ENCODE peak calls at places on chromosome 21, in five cellular contexts. One of them, this sample, is unnamed.

GRCh38 chr21:26939532-26940181 is 27.2 kb downstream of the ADAMTS5 start:
- DNase-seq in Jurkat, Clone E6-1: no peak
- DNase-seq in EL: peak; percentile 40
- DNase-seq in T follicular helper cell: no peak
- DNase-seq in Right ventricle myocardium inferior: no peak
- DNase-seq in this sample: peak; percentile 33

GRCh38 chr21:26795866-26796329 is 49.3 kb downstream of the ADAMTS1 start:
- DNase-seq in Jurkat, Clone E6-1: no peak
- DNase-seq in EL: peak; percentile 92
- DNase-seq in T follicular helper cell: no peak
- DNase-seq in Right ventricle myocardium inferior: no peak
- DNase-seq in this sample: peak; percentile 42

GRCh38 chr21:44800971-44801467 is 601 bp downstream of the UBE2G2 start:
- DNase-seq in Jurkat, Clone E6-1: peak; percentile 46
- DNase-seq in EL: peak; percentile 41
- DNase-seq in T follicular helper cell: no peak
- DNase-seq in Right ventricle myocardium inferior: no peak
- DNase-seq in this sample: no peak

GRCh38 chr21:22343721-22344120 is 1345.5 kb downstream of the NCAM2 start:
- DNase-seq in Jurkat, Clone E6-1: no peak
- DNase-seq in EL: no peak
- DNase-seq in T follicular helper cell: no peak
- DNase-seq in Right ventricle myocardium inferior: no peak
- DNase-seq in this sample: no peak

GRCh38 chr21:39153842-39154241 is 29.4 kb downstream of the PSMG1 start:
- DNase-seq in Jurkat, Clone E6-1: no peak
- DNase-seq in EL: no peak
- DNase-seq in T follicular helper cell: no peak
- DNase-seq in Right ventricle myocardium inferior: no peak
- DNase-seq in this sample: no peak

GRCh38 chr21:37459575-37459974 is 93.0 kb downstream of the DYRK1A start:
- DNase-seq in Jurkat, Clone E6-1: no peak
- DNase-seq in EL: peak; percentile 75
- DNase-seq in T follicular helper cell: no peak
- DNase-seq in Right ventricle myocardium inferior: no peak
- DNase-seq in this sample: no peak

GRCh38 chr21:36551731-36552457 is 72.0 kb upstream of the CLDN14 start:
- DNase-seq in Jurkat, Clone E6-1: no peak
- DNase-seq in EL: peak; percentile 73
- DNase-seq in T follicular helper cell: no peak
- DNase-seq in Right ventricle myocardium inferior: no peak
- DNase-seq in this sample: no peak

GRCh38 chr21:27677547-27677946 is 710.7 kb upstream of the ADAMTS5 start:
- DNase-seq in Jurkat, Clone E6-1: no peak
- DNase-seq in EL: peak; percentile 41
- DNase-seq in T follicular helper cell: no peak
- DNase-seq in Right ventricle myocardium inferior: no peak
- DNase-seq in this sample: no peak

GRCh38 chr21:25983745-25984144 is 186.8 kb downstream of the APP start:
- DNase-seq in Jurkat, Clone E6-1: no peak
- DNase-seq in EL: no peak
- DNase-seq in T follicular helper cell: no peak
- DNase-seq in Right ventricle myocardium inferior: no peak
- DNase-seq in this sample: no peak

GRCh38 chr21:43803558-43804300 is 14.4 kb downstream of the RRP1 start:
- DNase-seq in Jurkat, Clone E6-1: no peak
- DNase-seq in EL: no peak
- DNase-seq in T follicular helper cell: no peak
- DNase-seq in Right ventricle myocardium inferior: peak; percentile 69
- DNase-seq in this sample: no peak

GRCh38 chr21:44443291-44443890 is 11.9 kb upstream of the LRRC3 start:
- DNase-seq in Jurkat, Clone E6-1: no peak
- DNase-seq in EL: no peak
- DNase-seq in T follicular helper cell: no peak
- DNase-seq in Right ventricle myocardium inferior: peak; percentile 14
- DNase-seq in this sample: no peak

GRCh38 chr21:41671859-41672542 is 94.9 kb downstream of the RIPK4 start:
- DNase-seq in Jurkat, Clone E6-1: no peak
- DNase-seq in EL: no peak
- DNase-seq in T follicular helper cell: no peak
- DNase-seq in Right ventricle myocardium inferior: no peak
- DNase-seq in this sample: no peak

GRCh38 chr21:45102391-45102932 is 28.1 kb downstream of the ADARB1 start:
- DNase-seq in Jurkat, Clone E6-1: no peak
- DNase-seq in EL: peak; percentile 88
- DNase-seq in T follicular helper cell: no peak
- DNase-seq in Right ventricle myocardium inferior: no peak
- DNase-seq in this sample: no peak

This sample was measured in left ventricle myocardium superior.